ENCODE peak calls at places on chromosomes 6 and 20, in ten cellular contexts. N, K, G, M, X, C, Y, Z, I and H are unnamed samples.

GRCh38 chr20:32609993-32610896 is 25.1 kb upstream of the NOL4L start:
- DNase-seq in I (no peak), C (no peak), G (no peak), N (no peak), Y (no peak), Z (no peak), M (no peak), X (peak), K (no peak), H (no peak)

GRCh38 chr6:40807484-40807883 is 220.3 kb upstream of the LRFN2 start:
- DNase-seq in N (no peak), Z (no peak), G (no peak), I (no peak), X (no peak), Y (no peak), K (no peak), C (no peak), M (no peak), H (no peak)

GRCh38 chr20:35341366-35342028 is 49.3 kb upstream of the FAM83C start:
- DNase-seq in C (no peak), I (no peak), Z (no peak), N (no peak), M (no peak), X (no peak), G (peak), Y (no peak), K (no peak), H (no peak)

GRCh38 chr6:37633581-37634237 is 64.0 kb downstream of the MDGA1 start:
- DNase-seq in X (no peak), K (no peak), C (no peak), I (no peak), Y (no peak), N (no peak), Z (no peak), M (no peak), G (no peak), H (no peak)

GRCh38 chr6:170553686-170554085 is 483 bp upstream of the TBP start:
- DNase-seq in I (no peak), Z (no peak), N (peak), K (no peak), X (no peak), G (peak), M (no peak), C (no peak), Y (no peak), H (no peak)

GRCh38 chr6:36914227-36914794 is 28.6 kb downstream of the C6orf89 start:
- DNase-seq in C (no peak), N (peak), Y (no peak), K (no peak), Z (no peak), X (no peak), G (peak), M (peak), I (peak), H (no peak)

GRCh38 chr20:52993091-52993490 is 20.9 kb downstream of the TSHZ2 start:
- DNase-seq in G (no peak), N (no peak), K (no peak), Z (no peak), X (no peak), Y (no peak), M (no peak), C (no peak), I (no peak), H (no peak)

GRCh38 chr20:50048420-50049166 is 64.4 kb downstream of the UBE2V1 start:
- DNase-seq in M (no peak), G (peak), Z (peak), K (no peak), C (peak), X (no peak), N (no peak), Y (no peak), I (no peak), H (peak)

GRCh38 chr6:9437836-9438235 is 977.0 kb downstream of the TFAP2A start:
- DNase-seq in I (no peak), M (no peak), Y (no peak), X (no peak), K (no peak), G (peak), N (no peak), Z (no peak), C (no peak), H (no peak)

GRCh38 chr6:137001977-137002302 is 42.8 kb downstream of the IL20RA start:
- DNase-seq in G (no peak), K (no peak), N (no peak), I (no peak), C (no peak), Z (no peak), M (no peak), X (no peak), Y (no peak), H (no peak)
- H3K27ac ChIP-seq in G (no peak), K (no peak), N (no peak), I (no peak), C (no peak), Z (no peak), M (no peak), X (no peak), Y (no peak), H (no peak)

DNA sequence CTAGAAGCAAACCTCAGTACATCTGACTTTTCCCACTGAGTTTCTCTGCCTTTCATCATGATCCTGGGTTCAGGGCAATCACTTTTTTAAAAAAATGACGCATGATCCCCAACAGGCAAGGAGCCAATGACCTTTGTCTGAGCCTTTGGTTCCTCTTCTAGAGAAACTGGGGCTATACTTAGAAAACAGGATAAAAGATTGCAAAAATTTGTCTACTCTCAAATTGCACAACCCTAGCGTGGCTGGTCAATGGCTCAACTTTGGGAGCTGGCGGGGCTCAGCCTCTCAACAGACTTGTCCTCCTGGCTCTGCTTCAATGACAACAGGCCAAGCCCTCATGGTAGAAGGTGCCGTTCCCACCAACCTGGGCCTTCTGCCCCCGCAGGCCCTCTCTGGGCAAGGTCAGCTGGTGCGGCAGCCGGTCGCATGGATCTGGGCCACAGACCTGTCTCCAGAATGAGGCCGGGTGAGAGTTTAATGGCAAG is 48.7 kb downstream of the PDYN start:
- DNase-seq in X (no peak), G (no peak), N (no peak), Z (peak), C (no peak), Y (peak), M (no peak), I (peak), K (no peak), H (no peak)
- H3K27ac ChIP-seq in X (no peak), G (no peak), N (no peak), Z (peak), C (no peak), Y (no peak), M (no peak), I (peak), K (no peak), H (peak)

GRCh38 chr6:12311106-12311505 is 20.9 kb downstream of the EDN1 start:
- DNase-seq in K (no peak), G (no peak), C (no peak), M (no peak), N (no peak), Y (no peak), I (no peak), X (no peak), Z (no peak), H (no peak)

GRCh38 chr6:12313311-12313991 is 23.3 kb downstream of the EDN1 start:
- DNase-seq in Y (no peak), K (no peak), G (no peak), N (no peak), X (no peak), C (no peak), M (no peak), Z (no peak), I (no peak), H (no peak)

GRCh38 chr6:12312736-12313135 is 22.6 kb downstream of the EDN1 start:
- DNase-seq in I (no peak), Z (no peak), X (no peak), Y (no peak), G (no peak), K (no peak), N (no peak), M (no peak), C (no peak), H (no peak)

GRCh38 chr6:12304487-12304886 is 14.3 kb downstream of the EDN1 start:
- DNase-seq in Y (no peak), M (no peak), C (no peak), G (no peak), X (no peak), N (no peak), I (no peak), K (no peak), Z (no peak), H (no peak)

DNA sequence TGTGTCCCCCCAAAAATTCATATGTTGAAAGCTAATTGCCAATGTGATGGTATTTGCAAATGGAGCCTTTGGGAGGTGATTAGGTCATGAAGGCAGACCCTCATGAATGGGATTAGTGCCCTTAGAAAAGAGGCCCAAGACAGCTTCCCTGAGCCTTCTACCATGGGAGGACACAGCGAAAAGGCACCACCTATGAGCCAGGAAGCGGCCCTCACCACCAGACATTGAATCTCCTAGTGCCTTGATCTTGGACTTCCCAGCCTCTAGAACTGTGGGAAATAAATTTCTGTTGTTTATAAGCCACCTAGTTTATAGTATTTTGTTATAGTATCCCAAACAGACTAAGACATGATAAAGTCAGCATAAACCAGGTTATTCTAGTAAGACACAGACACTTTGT is 18.9 kb downstream of the EDN1 start:
- DNase-seq in M (no peak), I (no peak), C (no peak), K (no peak), Z (no peak), Y (no peak), G (no peak), N (no peak), X (no peak), H (no peak)
- H3K27ac ChIP-seq in M (no peak), I (no peak), C (no peak), K (no peak), Z (no peak), Y (no peak), G (no peak), N (no peak), X (no peak), H (no peak)

GRCh38 chr20:51750037-51750769 is 18.0 kb downstream of the ATP9A start:
- DNase-seq in Y (peak), N (no peak), X (peak), M (no peak), G (peak), I (peak), C (no peak), Z (peak), K (no peak), H (no peak)
- H3K27ac ChIP-seq in Y (no peak), N (no peak), X (peak), M (no peak), G (peak), I (no peak), C (no peak), Z (peak), K (no peak), H (peak)

GRCh38 chr20:47776639-47777038 is 8.6 kb downstream of the SULF2 start:
- DNase-seq in C (no peak), K (no peak), I (no peak), G (no peak), M (no peak), Y (no peak), X (no peak), Z (no peak), N (no peak), H (no peak)

GRCh38 chr20:47773381-47773786 is 11.9 kb downstream of the SULF2 start:
- DNase-seq in N (no peak), G (no peak), M (no peak), I (peak), C (no peak), K (no peak), X (no peak), Y (no peak), Z (no peak), H (no peak)

GRCh38 chr20:47777220-47777619 is 8.1 kb downstream of the SULF2 start:
- DNase-seq in C (no peak), I (no peak), K (no peak), Y (no peak), G (no peak), M (no peak), X (no peak), Z (no peak), N (no peak), H (no peak)

GRCh38 chr20:47775039-47775438 is 10.2 kb downstream of the SULF2 start:
- DNase-seq in G (no peak), I (no peak), M (no peak), C (no peak), X (no peak), Z (no peak), K (no peak), Y (no peak), N (no peak), H (no peak)

DNA sequence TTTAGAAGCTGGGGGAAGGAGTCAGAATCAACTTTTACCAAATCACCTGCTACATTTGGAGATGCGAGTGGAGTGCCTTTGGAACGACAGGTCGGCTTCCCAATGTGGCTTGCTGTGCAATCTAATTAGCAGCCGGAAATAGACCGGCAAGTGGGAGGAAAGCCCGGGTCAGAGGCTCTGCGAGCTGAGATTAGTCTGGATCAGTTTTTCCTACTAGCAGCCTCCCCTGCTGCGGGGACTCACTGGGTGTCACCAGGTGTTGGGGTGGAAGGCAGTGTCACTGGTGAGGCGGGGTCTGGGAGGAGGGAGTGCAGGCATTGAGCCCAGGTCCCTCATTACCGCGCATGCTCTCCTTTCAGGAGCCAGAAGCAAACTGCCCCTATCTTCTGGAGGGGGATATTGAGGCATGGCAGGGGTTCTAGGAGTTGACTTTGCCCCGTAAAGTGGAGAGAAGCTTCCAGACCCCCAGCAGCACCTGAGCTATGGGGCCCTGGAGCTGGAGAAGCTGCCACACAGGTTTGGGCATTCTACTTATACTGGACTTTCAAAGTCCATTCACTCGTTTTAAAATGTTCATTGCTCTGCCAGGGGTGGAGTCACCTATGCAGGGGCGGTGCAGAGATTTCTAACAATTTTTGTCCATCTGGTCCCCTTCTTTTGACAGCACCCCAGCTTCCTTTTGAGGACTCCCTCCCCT is 11.1 kb downstream of the SULF2 start:
- DNase-seq in Z (no peak), K (no peak), X (peak), I (no peak), N (no peak), G (no peak), C (no peak), Y (no peak), M (peak), H (no peak)
- H3K27ac ChIP-seq in Z (peak), K (no peak), X (no peak), I (no peak), N (no peak), G (no peak), C (no peak), Y (peak), M (no peak), H (no peak)

GRCh38 chr20:25226433-25227316 is 21.2 kb upstream of the PYGB start:
- DNase-seq in N (no peak), Y (no peak), X (peak), C (no peak), M (no peak), K (no peak), G (no peak), I (peak), Z (peak), H (no peak)
- H3K27ac ChIP-seq in N (no peak), Y (peak), X (peak), C (no peak), M (no peak), K (no peak), G (no peak), I (peak), Z (peak), H (peak)

GRCh38 chr6:75941509-75941908 is 131.0 kb downstream of the IMPG1 start:
- DNase-seq in Z (no peak), I (no peak), C (no peak), M (no peak), Y (no peak), X (no peak), G (no peak), N (no peak), K (no peak), H (no peak)
- H3K27ac ChIP-seq in Z (no peak), I (no peak), C (no peak), M (no peak), Y (no peak), X (no peak), G (no peak), N (no peak), K (no peak), H (no peak)

GRCh38 chr6:161128680-161129196 is 137.2 kb downstream of the MAP3K4 start:
- DNase-seq in M (no peak), G (peak), K (no peak), N (peak), I (no peak), C (no peak), X (no peak), Z (no peak), Y (no peak), H (no peak)
- H3K27ac ChIP-seq in M (no peak), G (no peak), K (no peak), N (no peak), I (no peak), C (no peak), X (no peak), Z (no peak), Y (no peak), H (no peak)